ENCODE peak calls at places on chromosome 3, in five cellular contexts. F, Q, V, I and T are unnamed samples.

GRCh38 chr3:46067401-46067800 is 40.1 kb upstream of the XCR1 start:
- DNase-seq in V (no peak), I (no peak), F (no peak), Q (no peak), T (no peak)

GRCh38 chr3:71456155-71456554 is 127.4 kb downstream of the FOXP1 start:
- DNase-seq in F (no peak), Q (no peak), V (no peak), I (no peak), T (no peak)

GRCh38 chr3:197718904-197719303 is 17.8 kb downstream of the RUBCN start:
- DNase-seq in V (no peak), I (no peak), Q (no peak), F (peak), T (peak)

GRCh38 chr3:4043867-4044575 is 244.8 kb downstream of the LRRN1 start:
- DNase-seq in I (no peak), V (no peak), F (no peak), Q (no peak), T (no peak)

GRCh38 chr3:195172285-195172684 is 98.7 kb downstream of the XXYLT1 start:
- DNase-seq in V (no peak), Q (no peak), I (no peak), F (peak), T (no peak)

GRCh38 chr3:123723527-123724168 is 138.8 kb upstream of the HACD2 start:
- DNase-seq in Q (peak), I (peak), F (peak), V (peak), T (peak)

GRCh38 chr3:64002248-64002647 is 21.0 kb downstream of the PSMD6 start:
- DNase-seq in I (no peak), Q (no peak), V (no peak), F (no peak), T (no peak)

GRCh38 chr3:134406331-134407246 is 32.3 kb upstream of the AMOTL2 start:
- DNase-seq in V (peak), F (peak), I (peak), Q (peak), T (no peak)

GRCh38 chr3:32888739-32889138 is 62.7 kb upstream of the CCR4 start:
- DNase-seq in Q (no peak), V (no peak), F (no peak), I (no peak), T (no peak)
- TF ChIP-seq CTCF in Q (no peak), V (no peak), F (no peak), I (no peak), T (no peak)

GRCh38 chr3:190322604-190323240 is 476 bp upstream of the CLDN1 start:
- DNase-seq in V (no peak), I (no peak), Q (no peak), F (no peak), T (no peak)
- TF ChIP-seq CTCF in V (no peak), I (peak), Q (peak), F (no peak), T (no peak)

DNA sequence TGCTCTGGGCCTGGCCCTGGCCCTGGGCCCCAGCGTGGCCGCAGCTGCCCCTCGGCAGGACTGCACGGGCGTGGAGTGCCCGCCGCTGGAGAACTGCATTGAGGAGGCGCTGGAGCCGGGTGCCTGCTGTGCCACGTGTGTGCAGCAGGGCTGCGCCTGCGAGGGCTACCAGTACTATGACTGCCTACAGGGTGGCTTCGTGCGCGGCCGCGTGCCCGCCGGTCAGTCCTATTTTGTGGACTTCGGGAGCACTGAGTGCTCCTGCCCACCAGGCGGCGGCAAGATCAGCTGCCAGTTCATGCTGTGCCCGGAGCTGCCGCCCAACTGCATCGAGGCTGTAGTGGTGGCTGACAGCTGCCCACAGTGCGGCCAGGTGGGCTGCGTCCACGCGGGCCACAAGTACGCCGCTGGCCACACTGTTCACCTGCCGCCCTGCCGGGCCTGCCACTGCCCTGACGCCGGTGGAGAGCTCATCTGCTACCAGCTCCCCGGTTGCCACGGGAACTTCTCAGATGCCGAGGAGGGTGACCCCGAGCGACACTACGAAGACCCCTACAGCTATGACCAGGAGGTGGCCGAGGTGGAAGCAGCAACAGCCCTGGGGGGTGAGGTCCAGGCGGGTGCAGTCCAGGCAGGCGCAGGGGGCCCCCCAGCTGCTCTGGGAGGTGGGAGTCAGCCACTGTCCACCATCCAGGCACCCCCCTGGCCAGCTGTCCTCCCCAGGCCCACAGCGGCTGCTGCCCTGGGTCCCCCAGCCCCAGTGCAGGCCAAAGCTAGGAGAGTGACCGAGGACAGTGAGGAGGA is 21.7 kb downstream of the FBLN2 start:
- DNase-seq in I (no peak), Q (no peak), F (no peak), V (no peak), T (no peak)
- TF ChIP-seq CTCF in I (no peak), Q (no peak), F (no peak), V (no peak), T (no peak)

GRCh38 chr3:27903447-27903846 is 181.3 kb upstream of the EOMES start:
- DNase-seq in I (no peak), F (no peak), V (no peak), Q (no peak), T (no peak)

GRCh38 chr3:27905625-27906024 is 183.5 kb upstream of the EOMES start:
- DNase-seq in Q (no peak), I (no peak), V (no peak), F (no peak), T (no peak)

GRCh38 chr3:27900316-27900715 is 178.2 kb upstream of the EOMES start:
- DNase-seq in Q (no peak), F (no peak), V (no peak), I (no peak), T (no peak)
- TF ChIP-seq CTCF in Q (no peak), F (no peak), V (no peak), I (no peak), T (no peak)

GRCh38 chr3:38163117-38163870 is 2.0 kb upstream of the OXSR1 start:
- DNase-seq in I (no peak), V (no peak), F (no peak), Q (no peak), T (no peak)
- TF ChIP-seq CTCF in I (no peak), V (no peak), F (no peak), Q (no peak), T (peak)

GRCh38 chr3:185200639-185201038 is 47.8 kb upstream of the C3orf70 start:
- DNase-seq in F (peak), Q (no peak), V (no peak), I (no peak), T (peak)

GRCh38 chr3:185197071-185197470 is 44.2 kb upstream of the C3orf70 start:
- DNase-seq in Q (no peak), V (no peak), I (no peak), F (no peak), T (no peak)

GRCh38 chr3:185204894-185205293 is 49.0 kb downstream of the EHHADH start:
- DNase-seq in F (no peak), Q (no peak), V (no peak), I (no peak), T (no peak)

GRCh38 chr3:185195652-185196051 is 42.8 kb upstream of the C3orf70 start:
- DNase-seq in V (no peak), F (no peak), Q (no peak), I (no peak), T (no peak)

GRCh38 chr3:185199671-185200070 is 46.8 kb upstream of the C3orf70 start:
- DNase-seq in Q (no peak), F (no peak), V (no peak), I (no peak), T (no peak)
- TF ChIP-seq CTCF in Q (no peak), F (no peak), V (peak), I (no peak), T (peak)

GRCh38 chr3:28268989-28269388 is 27.6 kb downstream of the CMC1 start:
- DNase-seq in V (no peak), I (no peak), Q (no peak), F (no peak), T (no peak)
- TF ChIP-seq CTCF in V (no peak), I (no peak), Q (no peak), F (peak), T (peak)

GRCh38 chr3:28916713-28917499 is 364.0 kb upstream of the RBMS3 start:
- DNase-seq in I (peak), V (peak), Q (no peak), F (peak), T (peak)
- TF ChIP-seq CTCF in I (peak), V (no peak), Q (no peak), F (peak), T (peak)